ENCODE peak calls at places on chromosomes 4 and X, in nine cellular contexts. One of them, this sample, is unnamed.
A peak's percentile ranks its signal among the peaks of the same experiment; 100 is the strongest.

GRCh38 chrX:107673933-107674479 is 45.7 kb downstream of the PRPS1 start:
- DNase-seq in stimulated activated CD8-positive, alpha-beta memory T cell treated with anti-CD3 and anti-CD28 coated beads, Interleukin-2, amount 100 ng/mL, for 48 hours: peak; percentile 87
- DNase-seq in Calu3: peak; percentile 68
- DNase-seq in WERI-Rb-1: no peak
- DNase-seq in heart left ventricle: peak; percentile 78
- DNase-seq in stimulated activated CD4-positive, alpha-beta T cell treated with anti-CD3 and anti-CD28 coated beads, Interleukin-4, amount 100 ng/mL, for 4 hours: peak; percentile 87
- DNase-seq in choroid plexus epithelial cell: peak; percentile 97
- DNase-seq in mucosa of descending colon: peak; percentile 93
- DNase-seq in GM12865: peak; percentile 92
- DNase-seq in this sample: peak; percentile 35

GRCh38 chr4:7043521-7044414 is 596 bp downstream of the TADA2B start:
- DNase-seq in heart left ventricle: no peak
- DNase-seq in stimulated activated CD8-positive, alpha-beta memory T cell treated with anti-CD3 and anti-CD28 coated beads, Interleukin-2, amount 100 ng/mL, for 48 hours: peak; percentile 23
- DNase-seq in stimulated activated CD4-positive, alpha-beta T cell treated with anti-CD3 and anti-CD28 coated beads, Interleukin-4, amount 100 ng/mL, for 4 hours: peak; percentile 45
- DNase-seq in WERI-Rb-1: peak; percentile 47
- DNase-seq in Calu3: peak; percentile 16
- DNase-seq in choroid plexus epithelial cell: peak; percentile 45
- DNase-seq in mucosa of descending colon: peak; percentile 80
- DNase-seq in GM12865: peak; percentile 71
- DNase-seq in this sample: peak; percentile 58

GRCh38 chrX:150200820-150201287 is 162.3 kb upstream of the MAMLD1 start:
- DNase-seq in WERI-Rb-1: no peak
- DNase-seq in mucosa of descending colon: no peak
- DNase-seq in GM12865: peak; percentile 84
- DNase-seq in stimulated activated CD8-positive, alpha-beta memory T cell treated with anti-CD3 and anti-CD28 coated beads, Interleukin-2, amount 100 ng/mL, for 48 hours: peak; percentile 52
- DNase-seq in stimulated activated CD4-positive, alpha-beta T cell treated with anti-CD3 and anti-CD28 coated beads, Interleukin-4, amount 100 ng/mL, for 4 hours: peak; percentile 48
- DNase-seq in choroid plexus epithelial cell: peak; percentile 97
- DNase-seq in heart left ventricle: no peak
- DNase-seq in Calu3: peak; percentile 73
- DNase-seq in this sample: peak; percentile 94

GRCh38 chr4:9952415-9952950 is 68.8 kb downstream of the SLC2A9 start:
- DNase-seq in GM12865: no peak
- DNase-seq in heart left ventricle: no peak
- DNase-seq in WERI-Rb-1: no peak
- DNase-seq in Calu3: no peak
- DNase-seq in choroid plexus epithelial cell: peak; percentile 56
- DNase-seq in mucosa of descending colon: no peak
- DNase-seq in stimulated activated CD4-positive, alpha-beta T cell treated with anti-CD3 and anti-CD28 coated beads, Interleukin-4, amount 100 ng/mL, for 4 hours: no peak
- DNase-seq in stimulated activated CD8-positive, alpha-beta memory T cell treated with anti-CD3 and anti-CD28 coated beads, Interleukin-2, amount 100 ng/mL, for 48 hours: no peak
- DNase-seq in this sample: no peak

GRCh38 chrX:119189115-119189514 is 47.0 kb upstream of the PGRMC1 start:
- DNase-seq in Calu3: no peak
- DNase-seq in stimulated activated CD4-positive, alpha-beta T cell treated with anti-CD3 and anti-CD28 coated beads, Interleukin-4, amount 100 ng/mL, for 4 hours: no peak
- DNase-seq in WERI-Rb-1: no peak
- DNase-seq in heart left ventricle: no peak
- DNase-seq in mucosa of descending colon: no peak
- DNase-seq in GM12865: no peak
- DNase-seq in choroid plexus epithelial cell: no peak
- DNase-seq in stimulated activated CD8-positive, alpha-beta memory T cell treated with anti-CD3 and anti-CD28 coated beads, Interleukin-2, amount 100 ng/mL, for 48 hours: no peak
- DNase-seq in this sample: no peak

GRCh38 chrX:55135171-55135570 is 46.4 kb downstream of the PAGE2 start:
- DNase-seq in choroid plexus epithelial cell: peak; percentile 68
- DNase-seq in Calu3: peak; percentile 49
- DNase-seq in GM12865: peak; percentile 8
- DNase-seq in mucosa of descending colon: no peak
- DNase-seq in stimulated activated CD8-positive, alpha-beta memory T cell treated with anti-CD3 and anti-CD28 coated beads, Interleukin-2, amount 100 ng/mL, for 48 hours: no peak
- DNase-seq in heart left ventricle: peak; percentile 9
- DNase-seq in stimulated activated CD4-positive, alpha-beta T cell treated with anti-CD3 and anti-CD28 coated beads, Interleukin-4, amount 100 ng/mL, for 4 hours: peak; percentile 9
- DNase-seq in WERI-Rb-1: peak; percentile 19
- DNase-seq in this sample: peak; percentile 2

GRCh38 chr4:4673070-4673469 is 131.2 kb upstream of the STX18 start:
- DNase-seq in heart left ventricle: no peak
- DNase-seq in stimulated activated CD8-positive, alpha-beta memory T cell treated with anti-CD3 and anti-CD28 coated beads, Interleukin-2, amount 100 ng/mL, for 48 hours: no peak
- DNase-seq in Calu3: no peak
- DNase-seq in choroid plexus epithelial cell: no peak
- DNase-seq in mucosa of descending colon: peak; percentile 73
- DNase-seq in GM12865: peak; percentile 26
- DNase-seq in WERI-Rb-1: peak; percentile 74
- DNase-seq in stimulated activated CD4-positive, alpha-beta T cell treated with anti-CD3 and anti-CD28 coated beads, Interleukin-4, amount 100 ng/mL, for 4 hours: no peak
- DNase-seq in this sample: peak; percentile 75

GRCh38 chrX:29488919-29489318 is 726.4 kb upstream of the MAGEB2 start:
- DNase-seq in stimulated activated CD4-positive, alpha-beta T cell treated with anti-CD3 and anti-CD28 coated beads, Interleukin-4, amount 100 ng/mL, for 4 hours: no peak
- DNase-seq in WERI-Rb-1: no peak
- DNase-seq in stimulated activated CD8-positive, alpha-beta memory T cell treated with anti-CD3 and anti-CD28 coated beads, Interleukin-2, amount 100 ng/mL, for 48 hours: no peak
- DNase-seq in GM12865: peak; percentile 5
- DNase-seq in mucosa of descending colon: no peak
- DNase-seq in heart left ventricle: no peak
- DNase-seq in choroid plexus epithelial cell: peak; percentile 31
- DNase-seq in Calu3: no peak
- DNase-seq in this sample: no peak

GRCh38 chrX:54494970-54495813 is 842 bp downstream of the FGD1 start:
- DNase-seq in GM12865: no peak
- DNase-seq in heart left ventricle: no peak
- DNase-seq in WERI-Rb-1: peak; percentile 20
- DNase-seq in Calu3: no peak
- DNase-seq in stimulated activated CD4-positive, alpha-beta T cell treated with anti-CD3 and anti-CD28 coated beads, Interleukin-4, amount 100 ng/mL, for 4 hours: no peak
- DNase-seq in stimulated activated CD8-positive, alpha-beta memory T cell treated with anti-CD3 and anti-CD28 coated beads, Interleukin-2, amount 100 ng/mL, for 48 hours: no peak
- DNase-seq in choroid plexus epithelial cell: no peak
- DNase-seq in mucosa of descending colon: no peak
- DNase-seq in this sample: peak; percentile 11

GRCh38 chr4:133483600-133484246 is 334.6 kb downstream of the PCDH10 start:
- DNase-seq in heart left ventricle: no peak
- DNase-seq in stimulated activated CD8-positive, alpha-beta memory T cell treated with anti-CD3 and anti-CD28 coated beads, Interleukin-2, amount 100 ng/mL, for 48 hours: no peak
- DNase-seq in WERI-Rb-1: peak; percentile 15
- DNase-seq in choroid plexus epithelial cell: peak; percentile 83
- DNase-seq in stimulated activated CD4-positive, alpha-beta T cell treated with anti-CD3 and anti-CD28 coated beads, Interleukin-4, amount 100 ng/mL, for 4 hours: no peak
- DNase-seq in Calu3: peak; percentile 4
- DNase-seq in mucosa of descending colon: no peak
- DNase-seq in GM12865: no peak
- DNase-seq in this sample: peak; percentile 36

GRCh38 chr4:123699823-123700822 is 303.5 kb downstream of the SPRY1 start:
- DNase-seq in choroid plexus epithelial cell: peak; percentile 95
- DNase-seq in Calu3: no peak
- DNase-seq in WERI-Rb-1: no peak
- DNase-seq in heart left ventricle: peak; percentile 31
- DNase-seq in stimulated activated CD8-positive, alpha-beta memory T cell treated with anti-CD3 and anti-CD28 coated beads, Interleukin-2, amount 100 ng/mL, for 48 hours: no peak
- DNase-seq in mucosa of descending colon: no peak
- DNase-seq in stimulated activated CD4-positive, alpha-beta T cell treated with anti-CD3 and anti-CD28 coated beads, Interleukin-4, amount 100 ng/mL, for 4 hours: no peak
- DNase-seq in GM12865: no peak
- DNase-seq in this sample: peak; percentile 70

GRCh38 chr4:138092060-138092459 is 150.1 kb downstream of the SLC7A11 start:
- DNase-seq in mucosa of descending colon: no peak
- DNase-seq in stimulated activated CD4-positive, alpha-beta T cell treated with anti-CD3 and anti-CD28 coated beads, Interleukin-4, amount 100 ng/mL, for 4 hours: no peak
- DNase-seq in WERI-Rb-1: no peak
- DNase-seq in GM12865: no peak
- DNase-seq in heart left ventricle: no peak
- DNase-seq in choroid plexus epithelial cell: no peak
- DNase-seq in Calu3: no peak
- DNase-seq in stimulated activated CD8-positive, alpha-beta memory T cell treated with anti-CD3 and anti-CD28 coated beads, Interleukin-2, amount 100 ng/mL, for 48 hours: no peak
- DNase-seq in this sample: no peak

GRCh38 chrX:122622800-122623199 is 561.3 kb upstream of the GRIA3 start:
- DNase-seq in WERI-Rb-1: no peak
- DNase-seq in mucosa of descending colon: no peak
- DNase-seq in choroid plexus epithelial cell: no peak
- DNase-seq in GM12865: no peak
- DNase-seq in stimulated activated CD4-positive, alpha-beta T cell treated with anti-CD3 and anti-CD28 coated beads, Interleukin-4, amount 100 ng/mL, for 4 hours: no peak
- DNase-seq in stimulated activated CD8-positive, alpha-beta memory T cell treated with anti-CD3 and anti-CD28 coated beads, Interleukin-2, amount 100 ng/mL, for 48 hours: no peak
- DNase-seq in Calu3: no peak
- DNase-seq in heart left ventricle: no peak
- DNase-seq in this sample: no peak

GRCh38 chrX:34559325-34559724 is 97.8 kb downstream of the TMEM47 start:
- DNase-seq in mucosa of descending colon: no peak
- DNase-seq in stimulated activated CD4-positive, alpha-beta T cell treated with anti-CD3 and anti-CD28 coated beads, Interleukin-4, amount 100 ng/mL, for 4 hours: no peak
- DNase-seq in heart left ventricle: no peak
- DNase-seq in GM12865: peak; percentile 2
- DNase-seq in Calu3: no peak
- DNase-seq in choroid plexus epithelial cell: peak; percentile 50
- DNase-seq in stimulated activated CD8-positive, alpha-beta memory T cell treated with anti-CD3 and anti-CD28 coated beads, Interleukin-2, amount 100 ng/mL, for 48 hours: no peak
- DNase-seq in WERI-Rb-1: peak; percentile 13
- DNase-seq in this sample: peak; percentile 24

GRCh38 chrX:2576793-2577192 is 76.0 kb upstream of the DHRSX start:
- DNase-seq in mucosa of descending colon: no peak
- DNase-seq in GM12865: no peak
- DNase-seq in WERI-Rb-1: no peak
- DNase-seq in stimulated activated CD8-positive, alpha-beta memory T cell treated with anti-CD3 and anti-CD28 coated beads, Interleukin-2, amount 100 ng/mL, for 48 hours: no peak
- DNase-seq in Calu3: no peak
- DNase-seq in heart left ventricle: no peak
- DNase-seq in stimulated activated CD4-positive, alpha-beta T cell treated with anti-CD3 and anti-CD28 coated beads, Interleukin-4, amount 100 ng/mL, for 4 hours: no peak
- DNase-seq in choroid plexus epithelial cell: peak; percentile 13
- DNase-seq in this sample: no peak

GRCh38 chrX:35890699-35891098 is 28.8 kb upstream of the CFAP47 start:
- DNase-seq in choroid plexus epithelial cell: peak; percentile 58
- DNase-seq in WERI-Rb-1: peak; percentile 59
- DNase-seq in stimulated activated CD8-positive, alpha-beta memory T cell treated with anti-CD3 and anti-CD28 coated beads, Interleukin-2, amount 100 ng/mL, for 48 hours: no peak
- DNase-seq in stimulated activated CD4-positive, alpha-beta T cell treated with anti-CD3 and anti-CD28 coated beads, Interleukin-4, amount 100 ng/mL, for 4 hours: no peak
- DNase-seq in GM12865: peak; percentile 21
- DNase-seq in Calu3: peak; percentile 49
- DNase-seq in heart left ventricle: peak; percentile 6
- DNase-seq in mucosa of descending colon: no peak
- DNase-seq in this sample: peak; percentile 20

GRCh38 chr4:178311992-178312391 is 869.8 kb upstream of the AGA start:
- DNase-seq in WERI-Rb-1: no peak
- DNase-seq in stimulated activated CD4-positive, alpha-beta T cell treated with anti-CD3 and anti-CD28 coated beads, Interleukin-4, amount 100 ng/mL, for 4 hours: no peak
- DNase-seq in mucosa of descending colon: no peak
- DNase-seq in Calu3: no peak
- DNase-seq in stimulated activated CD8-positive, alpha-beta memory T cell treated with anti-CD3 and anti-CD28 coated beads, Interleukin-2, amount 100 ng/mL, for 48 hours: no peak
- DNase-seq in choroid plexus epithelial cell: no peak
- DNase-seq in heart left ventricle: no peak
- DNase-seq in GM12865: no peak
- DNase-seq in this sample: no peak

GRCh38 chrX:106899276-106899675 is 3.9 kb downstream of the RIPPLY1 start:
- DNase-seq in heart left ventricle: no peak
- DNase-seq in mucosa of descending colon: no peak
- DNase-seq in stimulated activated CD4-positive, alpha-beta T cell treated with anti-CD3 and anti-CD28 coated beads, Interleukin-4, amount 100 ng/mL, for 4 hours: no peak
- DNase-seq in WERI-Rb-1: no peak
- DNase-seq in stimulated activated CD8-positive, alpha-beta memory T cell treated with anti-CD3 and anti-CD28 coated beads, Interleukin-2, amount 100 ng/mL, for 48 hours: no peak
- DNase-seq in choroid plexus epithelial cell: peak; percentile 30
- DNase-seq in GM12865: no peak
- DNase-seq in Calu3: no peak
- DNase-seq in this sample: no peak

GRCh38 chr4:40842725-40843401 is 93.1 kb downstream of the NSUN7 start:
- DNase-seq in mucosa of descending colon: no peak
- DNase-seq in WERI-Rb-1: no peak
- DNase-seq in choroid plexus epithelial cell: no peak
- DNase-seq in stimulated activated CD4-positive, alpha-beta T cell treated with anti-CD3 and anti-CD28 coated beads, Interleukin-4, amount 100 ng/mL, for 4 hours: no peak
- DNase-seq in heart left ventricle: no peak
- DNase-seq in Calu3: no peak
- DNase-seq in stimulated activated CD8-positive, alpha-beta memory T cell treated with anti-CD3 and anti-CD28 coated beads, Interleukin-2, amount 100 ng/mL, for 48 hours: no peak
- DNase-seq in GM12865: no peak
- DNase-seq in this sample: no peak

GRCh38 chr4:183873389-183874185 is 31.5 kb upstream of the STOX2 start:
- DNase-seq in mucosa of descending colon: no peak
- DNase-seq in stimulated activated CD4-positive, alpha-beta T cell treated with anti-CD3 and anti-CD28 coated beads, Interleukin-4, amount 100 ng/mL, for 4 hours: no peak
- DNase-seq in stimulated activated CD8-positive, alpha-beta memory T cell treated with anti-CD3 and anti-CD28 coated beads, Interleukin-2, amount 100 ng/mL, for 48 hours: no peak
- DNase-seq in Calu3: no peak
- DNase-seq in heart left ventricle: no peak
- DNase-seq in choroid plexus epithelial cell: no peak
- DNase-seq in GM12865: no peak
- DNase-seq in WERI-Rb-1: no peak
- DNase-seq in this sample: no peak

GRCh38 chr4:183255487-183255886 is 64.6 kb downstream of the CLDN22 start:
- DNase-seq in choroid plexus epithelial cell: no peak
- DNase-seq in WERI-Rb-1: no peak
- DNase-seq in stimulated activated CD8-positive, alpha-beta memory T cell treated with anti-CD3 and anti-CD28 coated beads, Interleukin-2, amount 100 ng/mL, for 48 hours: no peak
- DNase-seq in heart left ventricle: no peak
- DNase-seq in Calu3: no peak
- DNase-seq in GM12865: no peak
- DNase-seq in mucosa of descending colon: no peak
- DNase-seq in stimulated activated CD4-positive, alpha-beta T cell treated with anti-CD3 and anti-CD28 coated beads, Interleukin-4, amount 100 ng/mL, for 4 hours: no peak
- DNase-seq in this sample: no peak

GRCh38 chrX:130170752-130171445 is 863 bp upstream of the RAB33A start:
- DNase-seq in WERI-Rb-1: no peak
- DNase-seq in stimulated activated CD8-positive, alpha-beta memory T cell treated with anti-CD3 and anti-CD28 coated beads, Interleukin-2, amount 100 ng/mL, for 48 hours: peak; percentile 46
- DNase-seq in mucosa of descending colon: peak; percentile 70
- DNase-seq in heart left ventricle: peak; percentile 47
- DNase-seq in Calu3: peak; percentile 31
- DNase-seq in stimulated activated CD4-positive, alpha-beta T cell treated with anti-CD3 and anti-CD28 coated beads, Interleukin-4, amount 100 ng/mL, for 4 hours: peak; percentile 52
- DNase-seq in GM12865: peak; percentile 80
- DNase-seq in choroid plexus epithelial cell: peak; percentile 34
- DNase-seq in this sample: peak; percentile 27

GRCh38 chrX:13081385-13082285 is 37.2 kb upstream of the FAM9C start:
- DNase-seq in stimulated activated CD8-positive, alpha-beta memory T cell treated with anti-CD3 and anti-CD28 coated beads, Interleukin-2, amount 100 ng/mL, for 48 hours: no peak
- DNase-seq in heart left ventricle: no peak
- DNase-seq in stimulated activated CD4-positive, alpha-beta T cell treated with anti-CD3 and anti-CD28 coated beads, Interleukin-4, amount 100 ng/mL, for 4 hours: no peak
- DNase-seq in Calu3: no peak
- DNase-seq in mucosa of descending colon: no peak
- DNase-seq in WERI-Rb-1: no peak
- DNase-seq in GM12865: peak; percentile 79
- DNase-seq in choroid plexus epithelial cell: peak; percentile 63
- DNase-seq in this sample: no peak

GRCh38 chr4:107452717-107453116 is 267.3 kb downstream of the PAPSS1 start:
- DNase-seq in mucosa of descending colon: no peak
- DNase-seq in WERI-Rb-1: no peak
- DNase-seq in choroid plexus epithelial cell: no peak
- DNase-seq in GM12865: no peak
- DNase-seq in heart left ventricle: no peak
- DNase-seq in stimulated activated CD8-positive, alpha-beta memory T cell treated with anti-CD3 and anti-CD28 coated beads, Interleukin-2, amount 100 ng/mL, for 48 hours: no peak
- DNase-seq in stimulated activated CD4-positive, alpha-beta T cell treated with anti-CD3 and anti-CD28 coated beads, Interleukin-4, amount 100 ng/mL, for 4 hours: no peak
- DNase-seq in Calu3: no peak
- DNase-seq in this sample: no peak

GRCh38 chr4:14096406-14096965 is 469.0 kb upstream of the BOD1L1 start:
- DNase-seq in choroid plexus epithelial cell: peak; percentile 74
- DNase-seq in stimulated activated CD8-positive, alpha-beta memory T cell treated with anti-CD3 and anti-CD28 coated beads, Interleukin-2, amount 100 ng/mL, for 48 hours: no peak
- DNase-seq in WERI-Rb-1: no peak
- DNase-seq in heart left ventricle: no peak
- DNase-seq in Calu3: no peak
- DNase-seq in stimulated activated CD4-positive, alpha-beta T cell treated with anti-CD3 and anti-CD28 coated beads, Interleukin-4, amount 100 ng/mL, for 4 hours: no peak
- DNase-seq in mucosa of descending colon: no peak
- DNase-seq in GM12865: no peak
- DNase-seq in this sample: no peak

GRCh38 chr4:186514271-186514950 is 41.0 kb downstream of the MTNR1A start:
- DNase-seq in stimulated activated CD4-positive, alpha-beta T cell treated with anti-CD3 and anti-CD28 coated beads, Interleukin-4, amount 100 ng/mL, for 4 hours: no peak
- DNase-seq in heart left ventricle: no peak
- DNase-seq in choroid plexus epithelial cell: no peak
- DNase-seq in WERI-Rb-1: no peak
- DNase-seq in Calu3: no peak
- DNase-seq in stimulated activated CD8-positive, alpha-beta memory T cell treated with anti-CD3 and anti-CD28 coated beads, Interleukin-2, amount 100 ng/mL, for 48 hours: no peak
- DNase-seq in GM12865: no peak
- DNase-seq in mucosa of descending colon: no peak
- DNase-seq in this sample: no peak

GRCh38 chr4:186029731-186030421 is 39.1 kb upstream of the TLR3 start:
- DNase-seq in stimulated activated CD4-positive, alpha-beta T cell treated with anti-CD3 and anti-CD28 coated beads, Interleukin-4, amount 100 ng/mL, for 4 hours: no peak
- DNase-seq in GM12865: no peak
- DNase-seq in heart left ventricle: peak; percentile 82
- DNase-seq in mucosa of descending colon: peak; percentile 58
- DNase-seq in stimulated activated CD8-positive, alpha-beta memory T cell treated with anti-CD3 and anti-CD28 coated beads, Interleukin-2, amount 100 ng/mL, for 48 hours: no peak
- DNase-seq in Calu3: no peak
- DNase-seq in WERI-Rb-1: peak; percentile 46
- DNase-seq in choroid plexus epithelial cell: peak; percentile 85
- DNase-seq in this sample: no peak

GRCh38 chrX:32041181-32041580 is 969.3 kb upstream of the FTHL17 start:
- DNase-seq in WERI-Rb-1: no peak
- DNase-seq in mucosa of descending colon: no peak
- DNase-seq in Calu3: no peak
- DNase-seq in choroid plexus epithelial cell: no peak
- DNase-seq in heart left ventricle: no peak
- DNase-seq in GM12865: no peak
- DNase-seq in stimulated activated CD4-positive, alpha-beta T cell treated with anti-CD3 and anti-CD28 coated beads, Interleukin-4, amount 100 ng/mL, for 4 hours: no peak
- DNase-seq in stimulated activated CD8-positive, alpha-beta memory T cell treated with anti-CD3 and anti-CD28 coated beads, Interleukin-2, amount 100 ng/mL, for 48 hours: no peak
- DNase-seq in this sample: no peak

GRCh38 chrX:22105231-22105630 is 73.1 kb downstream of the PHEX start:
- DNase-seq in stimulated activated CD8-positive, alpha-beta memory T cell treated with anti-CD3 and anti-CD28 coated beads, Interleukin-2, amount 100 ng/mL, for 48 hours: no peak
- DNase-seq in mucosa of descending colon: no peak
- DNase-seq in Calu3: no peak
- DNase-seq in WERI-Rb-1: no peak
- DNase-seq in heart left ventricle: no peak
- DNase-seq in stimulated activated CD4-positive, alpha-beta T cell treated with anti-CD3 and anti-CD28 coated beads, Interleukin-4, amount 100 ng/mL, for 4 hours: no peak
- DNase-seq in GM12865: no peak
- DNase-seq in choroid plexus epithelial cell: peak; percentile 54
- DNase-seq in this sample: peak; percentile 92

GRCh38 chrX:3134316-3134715 is 93.0 kb downstream of the ARSF start:
- DNase-seq in heart left ventricle: no peak
- DNase-seq in GM12865: no peak
- DNase-seq in choroid plexus epithelial cell: no peak
- DNase-seq in mucosa of descending colon: no peak
- DNase-seq in stimulated activated CD8-positive, alpha-beta memory T cell treated with anti-CD3 and anti-CD28 coated beads, Interleukin-2, amount 100 ng/mL, for 48 hours: no peak
- DNase-seq in Calu3: no peak
- DNase-seq in WERI-Rb-1: no peak
- DNase-seq in stimulated activated CD4-positive, alpha-beta T cell treated with anti-CD3 and anti-CD28 coated beads, Interleukin-4, amount 100 ng/mL, for 4 hours: no peak
- DNase-seq in this sample: no peak

GRCh38 chrX:118221257-118221656 is 104.6 kb upstream of the KLHL13 start:
- DNase-seq in WERI-Rb-1: no peak
- DNase-seq in stimulated activated CD4-positive, alpha-beta T cell treated with anti-CD3 and anti-CD28 coated beads, Interleukin-4, amount 100 ng/mL, for 4 hours: no peak
- DNase-seq in stimulated activated CD8-positive, alpha-beta memory T cell treated with anti-CD3 and anti-CD28 coated beads, Interleukin-2, amount 100 ng/mL, for 48 hours: no peak
- DNase-seq in Calu3: no peak
- DNase-seq in mucosa of descending colon: no peak
- DNase-seq in choroid plexus epithelial cell: no peak
- DNase-seq in heart left ventricle: peak; percentile 18
- DNase-seq in GM12865: no peak
- DNase-seq in this sample: no peak

This sample was measured in SJCRH30.